ENCODE peak calls at places on chromosome 6, in ten cellular contexts. One of them, this sample, is unnamed.

GRCh38 chr6:32995448-32995847 is 13.9 kb downstream of the HLA-DOA start:
- DNase-seq in naive thymus-derived CD4-positive, alpha-beta T cell: no peak
- DNase-seq in body of pancreas: no peak
- DNase-seq in lung microvascular endothelial cell: no peak
- DNase-seq in Peyer's patch: no peak
- DNase-seq in MCF 10A: no peak
- DNase-seq in HEK293T: no peak
- DNase-seq in GM12865: no peak
- DNase-seq in upper lobe of right lung: no peak
- DNase-seq in NCI-H2081 treated with DMSO at 0.1 percent for 48 hours: no peak
- DNase-seq in this sample: no peak

GRCh38 chr6:23611776-23612381 is 514.1 kb upstream of the NRSN1 start:
- DNase-seq in upper lobe of right lung: no peak
- DNase-seq in HEK293T: no peak
- DNase-seq in naive thymus-derived CD4-positive, alpha-beta T cell: no peak
- DNase-seq in MCF 10A: no peak
- DNase-seq in body of pancreas: no peak
- DNase-seq in NCI-H2081 treated with DMSO at 0.1 percent for 48 hours: no peak
- DNase-seq in Peyer's patch: no peak
- DNase-seq in GM12865: no peak
- DNase-seq in lung microvascular endothelial cell: no peak
- DNase-seq in this sample: no peak

GRCh38 chr6:129280719-129281118 is 397.8 kb downstream of the LAMA2 start:
- DNase-seq in HEK293T: no peak
- DNase-seq in MCF 10A: no peak
- DNase-seq in NCI-H2081 treated with DMSO at 0.1 percent for 48 hours: no peak
- DNase-seq in GM12865: peak
- DNase-seq in naive thymus-derived CD4-positive, alpha-beta T cell: peak
- DNase-seq in Peyer's patch: no peak
- DNase-seq in body of pancreas: no peak
- DNase-seq in upper lobe of right lung: no peak
- DNase-seq in lung microvascular endothelial cell: no peak
- DNase-seq in this sample: no peak

GRCh38 chr6:44416103-44416502 is 28.6 kb downstream of the CDC5L start:
- DNase-seq in lung microvascular endothelial cell: no peak
- DNase-seq in GM12865: no peak
- DNase-seq in upper lobe of right lung: no peak
- DNase-seq in Peyer's patch: no peak
- DNase-seq in body of pancreas: no peak
- DNase-seq in HEK293T: no peak
- DNase-seq in naive thymus-derived CD4-positive, alpha-beta T cell: no peak
- DNase-seq in NCI-H2081 treated with DMSO at 0.1 percent for 48 hours: no peak
- DNase-seq in MCF 10A: peak
- DNase-seq in this sample: no peak

GRCh38 chr6:100412872-100413271 is 51.8 kb downstream of the SIM1 start:
- DNase-seq in GM12865: no peak
- DNase-seq in body of pancreas: no peak
- DNase-seq in NCI-H2081 treated with DMSO at 0.1 percent for 48 hours: no peak
- DNase-seq in naive thymus-derived CD4-positive, alpha-beta T cell: no peak
- DNase-seq in upper lobe of right lung: no peak
- DNase-seq in HEK293T: no peak
- DNase-seq in lung microvascular endothelial cell: no peak
- DNase-seq in MCF 10A: no peak
- DNase-seq in Peyer's patch: no peak
- DNase-seq in this sample: no peak

GRCh38 chr6:154766993-154767392 is 33.8 kb downstream of the SCAF8 start:
- DNase-seq in naive thymus-derived CD4-positive, alpha-beta T cell: no peak
- DNase-seq in lung microvascular endothelial cell: no peak
- DNase-seq in upper lobe of right lung: no peak
- DNase-seq in Peyer's patch: no peak
- DNase-seq in body of pancreas: no peak
- DNase-seq in NCI-H2081 treated with DMSO at 0.1 percent for 48 hours: no peak
- DNase-seq in MCF 10A: peak
- DNase-seq in HEK293T: no peak
- DNase-seq in GM12865: no peak
- DNase-seq in this sample: no peak

GRCh38 chr6:33632603-33633039 is 11.5 kb downstream of the ITPR3 start:
- DNase-seq in HEK293T: peak
- DNase-seq in lung microvascular endothelial cell: peak
- DNase-seq in upper lobe of right lung: no peak
- DNase-seq in GM12865: peak
- DNase-seq in naive thymus-derived CD4-positive, alpha-beta T cell: peak
- DNase-seq in MCF 10A: peak
- DNase-seq in body of pancreas: peak
- DNase-seq in NCI-H2081 treated with DMSO at 0.1 percent for 48 hours: no peak
- DNase-seq in Peyer's patch: peak
- DNase-seq in this sample: no peak

GRCh38 chr6:72740135-72740534 is 118.3 kb downstream of the KCNQ5 start:
- DNase-seq in naive thymus-derived CD4-positive, alpha-beta T cell: no peak
- DNase-seq in HEK293T: no peak
- DNase-seq in upper lobe of right lung: no peak
- DNase-seq in body of pancreas: no peak
- DNase-seq in lung microvascular endothelial cell: no peak
- DNase-seq in Peyer's patch: no peak
- DNase-seq in GM12865: peak
- DNase-seq in NCI-H2081 treated with DMSO at 0.1 percent for 48 hours: no peak
- DNase-seq in MCF 10A: no peak
- DNase-seq in this sample: no peak

GRCh38 chr6:119160911-119161310 is 82.4 kb upstream of the FAM184A start:
- DNase-seq in lung microvascular endothelial cell: no peak
- DNase-seq in NCI-H2081 treated with DMSO at 0.1 percent for 48 hours: no peak
- DNase-seq in Peyer's patch: no peak
- DNase-seq in GM12865: no peak
- DNase-seq in upper lobe of right lung: no peak
- DNase-seq in HEK293T: no peak
- DNase-seq in naive thymus-derived CD4-positive, alpha-beta T cell: no peak
- DNase-seq in MCF 10A: no peak
- DNase-seq in body of pancreas: no peak
- DNase-seq in this sample: no peak

GRCh38 chr6:18016133-18016532 is 28.7 kb upstream of the KIF13A start:
- DNase-seq in lung microvascular endothelial cell: no peak
- DNase-seq in NCI-H2081 treated with DMSO at 0.1 percent for 48 hours: no peak
- DNase-seq in body of pancreas: no peak
- DNase-seq in MCF 10A: no peak
- DNase-seq in naive thymus-derived CD4-positive, alpha-beta T cell: no peak
- DNase-seq in GM12865: no peak
- DNase-seq in Peyer's patch: no peak
- DNase-seq in upper lobe of right lung: no peak
- DNase-seq in HEK293T: no peak
- DNase-seq in this sample: no peak

GRCh38 chr6:152463183-152463582 is 174.0 kb downstream of the SYNE1 start:
- DNase-seq in HEK293T: no peak
- DNase-seq in naive thymus-derived CD4-positive, alpha-beta T cell: no peak
- DNase-seq in upper lobe of right lung: no peak
- DNase-seq in GM12865: no peak
- DNase-seq in body of pancreas: no peak
- DNase-seq in MCF 10A: no peak
- DNase-seq in NCI-H2081 treated with DMSO at 0.1 percent for 48 hours: no peak
- DNase-seq in Peyer's patch: no peak
- DNase-seq in lung microvascular endothelial cell: peak
- DNase-seq in this sample: no peak

GRCh38 chr6:106700581-106700980 is 71.2 kb downstream of the QRSL1 start:
- DNase-seq in GM12865: no peak
- DNase-seq in naive thymus-derived CD4-positive, alpha-beta T cell: no peak
- DNase-seq in lung microvascular endothelial cell: no peak
- DNase-seq in upper lobe of right lung: no peak
- DNase-seq in MCF 10A: no peak
- DNase-seq in body of pancreas: no peak
- DNase-seq in Peyer's patch: no peak
- DNase-seq in NCI-H2081 treated with DMSO at 0.1 percent for 48 hours: no peak
- DNase-seq in HEK293T: no peak
- DNase-seq in this sample: no peak

GRCh38 chr6:45024610-45025009 is 303.5 kb upstream of the RUNX2 start:
- DNase-seq in upper lobe of right lung: no peak
- DNase-seq in lung microvascular endothelial cell: no peak
- DNase-seq in Peyer's patch: no peak
- DNase-seq in body of pancreas: no peak
- DNase-seq in NCI-H2081 treated with DMSO at 0.1 percent for 48 hours: no peak
- DNase-seq in naive thymus-derived CD4-positive, alpha-beta T cell: no peak
- DNase-seq in GM12865: no peak
- DNase-seq in MCF 10A: no peak
- DNase-seq in HEK293T: no peak
- DNase-seq in this sample: no peak

GRCh38 chr6:451336-451735 is 59.8 kb downstream of the IRF4 start:
- DNase-seq in MCF 10A: no peak
- DNase-seq in GM12865: no peak
- DNase-seq in upper lobe of right lung: no peak
- DNase-seq in naive thymus-derived CD4-positive, alpha-beta T cell: peak
- DNase-seq in body of pancreas: no peak
- DNase-seq in HEK293T: no peak
- DNase-seq in lung microvascular endothelial cell: no peak
- DNase-seq in NCI-H2081 treated with DMSO at 0.1 percent for 48 hours: no peak
- DNase-seq in Peyer's patch: no peak
- DNase-seq in this sample: no peak

GRCh38 chr6:47852727-47853126 is 70.9 kb downstream of the OPN5 start:
- DNase-seq in upper lobe of right lung: no peak
- DNase-seq in Peyer's patch: no peak
- DNase-seq in GM12865: no peak
- DNase-seq in naive thymus-derived CD4-positive, alpha-beta T cell: no peak
- DNase-seq in lung microvascular endothelial cell: no peak
- DNase-seq in NCI-H2081 treated with DMSO at 0.1 percent for 48 hours: no peak
- DNase-seq in body of pancreas: no peak
- DNase-seq in HEK293T: no peak
- DNase-seq in MCF 10A: peak
- DNase-seq in this sample: no peak

GRCh38 chr6:31907158-31907813 is 5.4 kb upstream of the ZBTB12 start:
- DNase-seq in MCF 10A: peak
- DNase-seq in GM12865: peak
- DNase-seq in NCI-H2081 treated with DMSO at 0.1 percent for 48 hours: no peak
- DNase-seq in Peyer's patch: no peak
- DNase-seq in body of pancreas: no peak
- DNase-seq in HEK293T: no peak
- DNase-seq in lung microvascular endothelial cell: no peak
- DNase-seq in upper lobe of right lung: no peak
- DNase-seq in naive thymus-derived CD4-positive, alpha-beta T cell: no peak
- DNase-seq in this sample: no peak

GRCh38 chr6:72525821-72526550 is 95.9 kb upstream of the KCNQ5 start:
- DNase-seq in Peyer's patch: no peak
- DNase-seq in MCF 10A: no peak
- DNase-seq in naive thymus-derived CD4-positive, alpha-beta T cell: no peak
- DNase-seq in upper lobe of right lung: no peak
- DNase-seq in lung microvascular endothelial cell: no peak
- DNase-seq in GM12865: no peak
- DNase-seq in body of pancreas: no peak
- DNase-seq in NCI-H2081 treated with DMSO at 0.1 percent for 48 hours: no peak
- DNase-seq in HEK293T: no peak
- DNase-seq in this sample: no peak

GRCh38 chr6:25295651-25296050 is 16.5 kb downstream of the CARMIL1 start:
- DNase-seq in GM12865: no peak
- DNase-seq in Peyer's patch: no peak
- DNase-seq in body of pancreas: no peak
- DNase-seq in upper lobe of right lung: no peak
- DNase-seq in NCI-H2081 treated with DMSO at 0.1 percent for 48 hours: no peak
- DNase-seq in MCF 10A: no peak
- DNase-seq in lung microvascular endothelial cell: no peak
- DNase-seq in HEK293T: no peak
- DNase-seq in naive thymus-derived CD4-positive, alpha-beta T cell: no peak
- DNase-seq in this sample: no peak

GRCh38 chr6:150072201-150072600 is 3.3 kb upstream of the ULBP3 start:
- DNase-seq in lung microvascular endothelial cell: no peak
- DNase-seq in body of pancreas: peak
- DNase-seq in NCI-H2081 treated with DMSO at 0.1 percent for 48 hours: no peak
- DNase-seq in Peyer's patch: peak
- DNase-seq in naive thymus-derived CD4-positive, alpha-beta T cell: no peak
- DNase-seq in GM12865: peak
- DNase-seq in HEK293T: peak
- DNase-seq in upper lobe of right lung: peak
- DNase-seq in MCF 10A: peak
- DNase-seq in this sample: no peak

GRCh38 chr6:56954389-56955170 is at the start of gene BEND6:
- DNase-seq in naive thymus-derived CD4-positive, alpha-beta T cell: peak
- DNase-seq in lung microvascular endothelial cell: peak
- DNase-seq in GM12865: peak
- DNase-seq in body of pancreas: peak
- DNase-seq in upper lobe of right lung: peak
- DNase-seq in HEK293T: peak
- DNase-seq in MCF 10A: peak
- DNase-seq in NCI-H2081 treated with DMSO at 0.1 percent for 48 hours: no peak
- DNase-seq in Peyer's patch: peak
- DNase-seq in this sample: peak

GRCh38 chr6:145756170-145756662 is 20.9 kb upstream of the EPM2A start:
- DNase-seq in upper lobe of right lung: no peak
- DNase-seq in naive thymus-derived CD4-positive, alpha-beta T cell: no peak
- DNase-seq in body of pancreas: peak
- DNase-seq in Peyer's patch: no peak
- DNase-seq in NCI-H2081 treated with DMSO at 0.1 percent for 48 hours: no peak
- DNase-seq in GM12865: no peak
- DNase-seq in MCF 10A: peak
- DNase-seq in lung microvascular endothelial cell: peak
- DNase-seq in HEK293T: no peak
- DNase-seq in this sample: no peak

GRCh38 chr6:113137411-113137810 is 719.7 kb upstream of the MARCKS start:
- DNase-seq in GM12865: no peak
- DNase-seq in NCI-H2081 treated with DMSO at 0.1 percent for 48 hours: no peak
- DNase-seq in MCF 10A: no peak
- DNase-seq in naive thymus-derived CD4-positive, alpha-beta T cell: no peak
- DNase-seq in upper lobe of right lung: no peak
- DNase-seq in lung microvascular endothelial cell: peak
- DNase-seq in HEK293T: no peak
- DNase-seq in Peyer's patch: no peak
- DNase-seq in body of pancreas: no peak
- DNase-seq in this sample: no peak

GRCh38 chr6:160328447-160328846 is 19.7 kb upstream of the SLC22A3 start:
- DNase-seq in GM12865: no peak
- DNase-seq in body of pancreas: no peak
- DNase-seq in NCI-H2081 treated with DMSO at 0.1 percent for 48 hours: no peak
- DNase-seq in upper lobe of right lung: no peak
- DNase-seq in HEK293T: no peak
- DNase-seq in MCF 10A: no peak
- DNase-seq in naive thymus-derived CD4-positive, alpha-beta T cell: no peak
- DNase-seq in Peyer's patch: no peak
- DNase-seq in lung microvascular endothelial cell: no peak
- DNase-seq in this sample: no peak

GRCh38 chr6:18496462-18496861 is 109.3 kb downstream of the RNF144B start:
- DNase-seq in NCI-H2081 treated with DMSO at 0.1 percent for 48 hours: no peak
- DNase-seq in naive thymus-derived CD4-positive, alpha-beta T cell: no peak
- DNase-seq in upper lobe of right lung: no peak
- DNase-seq in body of pancreas: no peak
- DNase-seq in HEK293T: no peak
- DNase-seq in GM12865: no peak
- DNase-seq in lung microvascular endothelial cell: no peak
- DNase-seq in Peyer's patch: no peak
- DNase-seq in MCF 10A: peak
- DNase-seq in this sample: no peak

GRCh38 chr6:79946242-79946641 is 1.1 kb downstream of the ELOVL4 start:
- DNase-seq in MCF 10A: peak
- DNase-seq in HEK293T: peak
- DNase-seq in Peyer's patch: no peak
- DNase-seq in lung microvascular endothelial cell: peak
- DNase-seq in NCI-H2081 treated with DMSO at 0.1 percent for 48 hours: no peak
- DNase-seq in upper lobe of right lung: no peak
- DNase-seq in body of pancreas: no peak
- DNase-seq in GM12865: peak
- DNase-seq in naive thymus-derived CD4-positive, alpha-beta T cell: no peak
- DNase-seq in this sample: no peak

GRCh38 chr6:45626087-45626891 is 248.6 kb upstream of the SUPT3H start:
- DNase-seq in HEK293T: no peak
- DNase-seq in MCF 10A: peak
- DNase-seq in lung microvascular endothelial cell: no peak
- DNase-seq in NCI-H2081 treated with DMSO at 0.1 percent for 48 hours: no peak
- DNase-seq in naive thymus-derived CD4-positive, alpha-beta T cell: peak
- DNase-seq in GM12865: peak
- DNase-seq in body of pancreas: no peak
- DNase-seq in upper lobe of right lung: no peak
- DNase-seq in Peyer's patch: no peak
- DNase-seq in this sample: no peak

GRCh38 chr6:4380881-4381281 is 245.5 kb upstream of the ECI2 start:
- DNase-seq in naive thymus-derived CD4-positive, alpha-beta T cell: no peak
- DNase-seq in lung microvascular endothelial cell: peak
- DNase-seq in Peyer's patch: no peak
- DNase-seq in body of pancreas: no peak
- DNase-seq in upper lobe of right lung: no peak
- DNase-seq in NCI-H2081 treated with DMSO at 0.1 percent for 48 hours: no peak
- DNase-seq in MCF 10A: no peak
- DNase-seq in GM12865: no peak
- DNase-seq in HEK293T: no peak
- DNase-seq in this sample: no peak

GRCh38 chr6:34056301-34056700 is 89.6 kb downstream of the GRM4 start:
- DNase-seq in body of pancreas: peak
- DNase-seq in HEK293T: peak
- DNase-seq in naive thymus-derived CD4-positive, alpha-beta T cell: no peak
- DNase-seq in Peyer's patch: peak
- DNase-seq in upper lobe of right lung: peak
- DNase-seq in GM12865: peak
- DNase-seq in NCI-H2081 treated with DMSO at 0.1 percent for 48 hours: no peak
- DNase-seq in MCF 10A: no peak
- DNase-seq in lung microvascular endothelial cell: no peak
- DNase-seq in this sample: no peak

This sample was measured in occipital lobe.